ENCODE peak calls at places on chromosomes 12 and 14, in nine cellular contexts. V, A, C, M, D, K, Z, I and Q are unnamed samples.

GRCh38 chr14:56294125-56294524 is 175.9 kb downstream of the PELI2 start:
- DNase-seq in Z (no peak), M (no peak), D (no peak), C (no peak), I (no peak), V (no peak), K (no peak), A (peak), Q (no peak)

GRCh38 chr14:50002926-50003212 is 110.0 kb downstream of the ARF6 start:
- DNase-seq in K (no peak), C (no peak), I (no peak), M (no peak), Z (no peak), V (no peak), D (no peak), A (no peak), Q (no peak)

GRCh38 chr14:56176530-56176929 is 58.3 kb downstream of the PELI2 start:
- DNase-seq in M (no peak), D (no peak), I (no peak), Z (no peak), V (no peak), A (no peak), K (no peak), C (no peak), Q (no peak)

GRCh38 chr12:31387466-31387865 is 61.5 kb upstream of the SINHCAF start:
- DNase-seq in A (no peak), Z (no peak), D (no peak), C (no peak), V (no peak), K (no peak), I (no peak), M (no peak), Q (no peak)

GRCh38 chr12:120381752-120382419 is 12.9 kb upstream of the MSI1 start:
- DNase-seq in M (no peak), Z (no peak), K (no peak), C (no peak), D (peak), I (no peak), A (no peak), V (no peak), Q (no peak)

GRCh38 chr12:17361224-17361623 is 728.8 kb downstream of the RERGL start:
- DNase-seq in D (no peak), M (no peak), C (no peak), A (no peak), V (no peak), I (no peak), K (no peak), Z (no peak), Q (no peak)

GRCh38 chr14:35257809-35258208 is 34.4 kb upstream of the PSMA6 start:
- DNase-seq in A (no peak), K (no peak), V (no peak), C (no peak), Z (no peak), I (no peak), D (no peak), M (no peak), Q (no peak)

GRCh38 chr14:80200093-80200492 is 11.2 kb downstream of the DIO2 start:
- DNase-seq in C (no peak), K (no peak), A (no peak), Z (no peak), M (no peak), V (no peak), D (no peak), I (no peak), Q (no peak)

GRCh38 chr12:57632369-57632897 is 568 bp downstream of the B4GALNT1 start:
- DNase-seq in A (no peak), K (peak), V (no peak), C (no peak), Z (no peak), I (no peak), D (no peak), M (no peak), Q (peak)

GRCh38 chr14:105844810-105845724 is 318.7 kb downstream of the TMEM121 start:
- DNase-seq in Z (no peak), D (no peak), V (no peak), M (peak), I (no peak), C (peak), A (no peak), K (no peak), Q (peak)

GRCh38 chr14:93023039-93023438 is 92.7 kb downstream of the ITPK1 start:
- DNase-seq in C (no peak), K (no peak), D (no peak), A (peak), Z (no peak), I (no peak), V (no peak), M (no peak), Q (no peak)

GRCh38 chr12:54207539-54208267 is 18.9 kb upstream of the SMUG1 start:
- DNase-seq in I (peak), K (peak), C (peak), Z (peak), V (peak), A (peak), M (peak), D (no peak), Q (peak)

GRCh38 chr12:31849090-31849687 is 110.0 kb upstream of the RESF1 start:
- DNase-seq in I (no peak), M (no peak), C (no peak), V (no peak), D (no peak), K (no peak), Z (no peak), A (peak), Q (no peak)

GRCh38 chr14:77052281-77053044 is 24.0 kb upstream of the IRF2BPL start:
- DNase-seq in Z (no peak), V (no peak), C (no peak), K (peak), A (no peak), M (peak), D (no peak), I (no peak), Q (peak)

GRCh38 chr14:87432698-87433097 is 560.3 kb downstream of the GALC start:
- DNase-seq in M (no peak), C (no peak), D (no peak), Z (no peak), K (no peak), I (no peak), A (no peak), V (no peak), Q (no peak)

GRCh38 chr14:68476965-68477455 is 315.9 kb downstream of the ZFP36L1 start:
- DNase-seq in A (no peak), Z (no peak), V (no peak), D (no peak), I (no peak), M (no peak), K (no peak), C (no peak), Q (no peak)

GRCh38 chr12:64323476-64324225 is 66.9 kb downstream of the C12orf56 start:
- DNase-seq in A (no peak), M (no peak), D (no peak), K (no peak), I (no peak), V (no peak), C (no peak), Z (no peak), Q (no peak)

GRCh38 chr12:105083041-105083440 is 1.2 kb downstream of the ALDH1L2 start:
- DNase-seq in K (no peak), Z (no peak), I (no peak), V (no peak), M (no peak), D (no peak), C (no peak), A (no peak), Q (no peak)

GRCh38 chr14:24734917-24735500 is 101.0 kb upstream of the GZMB start:
- DNase-seq in V (no peak), D (peak), I (peak), M (no peak), K (no peak), Z (no peak), C (no peak), A (peak), Q (no peak)

DNA sequence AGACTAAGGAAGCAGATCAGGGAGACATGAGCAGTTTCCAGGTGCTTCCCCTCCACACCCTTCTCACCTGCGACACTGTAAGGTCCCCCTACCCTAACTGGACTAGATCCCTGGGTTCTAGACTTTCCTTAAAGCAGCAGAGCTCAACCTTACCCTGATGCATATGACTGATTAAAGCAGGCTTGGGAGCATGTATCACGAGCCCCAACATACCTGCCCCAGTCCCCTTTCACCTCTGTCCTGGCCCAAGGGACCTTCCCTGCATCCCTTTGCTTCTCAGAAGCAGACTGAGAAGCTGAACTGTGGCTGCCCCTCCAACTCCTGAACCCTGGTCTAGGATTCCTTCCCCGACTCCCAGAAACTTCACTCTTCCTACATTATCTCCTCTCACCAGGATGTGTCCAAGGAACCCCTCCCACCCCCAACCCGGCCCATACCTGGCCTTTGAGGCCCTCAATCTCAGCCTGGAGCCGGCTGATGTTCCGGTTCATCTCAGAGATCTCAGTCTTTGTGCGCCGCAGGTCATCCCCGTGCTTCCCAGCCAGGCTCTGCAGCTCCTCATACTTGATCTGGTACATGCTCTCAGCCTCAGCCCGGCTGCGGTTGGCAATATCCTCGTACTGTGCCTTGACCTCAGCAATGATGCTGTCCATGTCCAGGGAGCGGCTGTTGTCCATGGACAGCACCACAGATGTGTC is 5.4 kb downstream of the KRT8 start:
- DNase-seq in D (no peak), I (no peak), K (no peak), Z (no peak), C (no peak), M (no peak), V (no peak), A (no peak), Q (no peak)
- H3K27ac ChIP-seq in D (no peak), I (no peak), K (no peak), Z (no peak), C (no peak), M (no peak), V (no peak), A (no peak), Q (no peak)

GRCh38 chr12:95882080-95882479 is 23.3 kb downstream of the SNRPF start:
- DNase-seq in Z (no peak), K (no peak), D (no peak), V (no peak), C (no peak), A (no peak), I (no peak), M (no peak), Q (no peak)
- H3K27ac ChIP-seq in Z (no peak), K (no peak), D (peak), V (no peak), C (no peak), A (no peak), I (no peak), M (no peak), Q (no peak)

GRCh38 chr14:96119947-96120346 is 80.8 kb downstream of the C14orf132 start:
- DNase-seq in M (no peak), I (no peak), D (no peak), C (no peak), K (no peak), V (no peak), Z (no peak), A (no peak), Q (no peak)

GRCh38 chr14:96114002-96114401 is 74.8 kb downstream of the C14orf132 start:
- DNase-seq in C (no peak), Z (no peak), A (no peak), K (no peak), V (no peak), I (no peak), D (no peak), M (no peak), Q (no peak)

GRCh38 chr14:96117997-96118790 is 79.0 kb downstream of the C14orf132 start:
- DNase-seq in D (no peak), K (no peak), C (no peak), M (no peak), A (no peak), I (no peak), Z (no peak), V (no peak), Q (no peak)

GRCh38 chr14:96120392-96120791 is 81.2 kb downstream of the C14orf132 start:
- DNase-seq in A (no peak), I (no peak), Z (no peak), M (no peak), V (no peak), C (no peak), D (no peak), K (no peak), Q (no peak)

DNA sequence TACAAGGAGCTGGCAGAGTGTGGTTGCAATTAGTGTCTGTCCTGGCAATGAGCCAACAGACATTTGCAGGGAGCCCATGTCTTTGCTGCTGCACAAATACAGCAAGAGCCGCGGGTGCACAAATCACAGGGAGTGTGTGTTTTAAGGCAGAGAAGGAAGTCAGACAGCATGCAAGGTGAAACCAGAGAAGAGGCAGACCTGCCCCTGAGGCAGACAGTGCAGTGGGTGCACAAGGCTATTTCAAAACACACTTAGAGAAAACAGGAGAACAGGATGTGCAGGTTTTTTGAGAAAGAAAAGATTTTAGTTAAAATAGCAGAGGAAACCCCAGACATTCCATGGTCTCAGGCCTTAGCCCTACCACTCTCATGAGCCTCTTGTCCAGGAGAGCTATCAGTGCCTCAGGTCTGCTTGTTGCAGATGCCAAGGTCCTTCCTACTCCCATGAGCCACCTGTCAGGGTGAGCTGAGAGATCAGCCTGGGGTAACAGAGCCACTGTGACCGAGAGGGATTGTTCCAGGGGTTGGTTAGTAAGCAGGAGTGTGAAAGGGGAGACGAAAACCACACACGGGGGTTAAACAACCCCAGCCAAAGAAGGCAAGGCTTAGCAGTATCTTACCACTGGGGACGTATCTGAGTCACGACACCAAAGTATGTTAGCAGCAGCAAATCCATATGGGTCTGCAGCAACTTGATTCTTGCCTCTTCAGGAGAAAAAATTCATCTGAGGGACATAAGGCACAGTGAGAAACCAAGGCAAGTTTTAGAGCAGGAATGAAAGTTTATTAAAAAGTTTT is 78.1 kb downstream of the C14orf132 start:
- DNase-seq in Z (no peak), C (no peak), D (no peak), K (no peak), M (no peak), A (no peak), I (no peak), V (no peak), Q (no peak)
- H3K27ac ChIP-seq in Z (no peak), C (no peak), D (peak), K (no peak), M (no peak), A (no peak), I (no peak), V (no peak), Q (no peak)

DNA sequence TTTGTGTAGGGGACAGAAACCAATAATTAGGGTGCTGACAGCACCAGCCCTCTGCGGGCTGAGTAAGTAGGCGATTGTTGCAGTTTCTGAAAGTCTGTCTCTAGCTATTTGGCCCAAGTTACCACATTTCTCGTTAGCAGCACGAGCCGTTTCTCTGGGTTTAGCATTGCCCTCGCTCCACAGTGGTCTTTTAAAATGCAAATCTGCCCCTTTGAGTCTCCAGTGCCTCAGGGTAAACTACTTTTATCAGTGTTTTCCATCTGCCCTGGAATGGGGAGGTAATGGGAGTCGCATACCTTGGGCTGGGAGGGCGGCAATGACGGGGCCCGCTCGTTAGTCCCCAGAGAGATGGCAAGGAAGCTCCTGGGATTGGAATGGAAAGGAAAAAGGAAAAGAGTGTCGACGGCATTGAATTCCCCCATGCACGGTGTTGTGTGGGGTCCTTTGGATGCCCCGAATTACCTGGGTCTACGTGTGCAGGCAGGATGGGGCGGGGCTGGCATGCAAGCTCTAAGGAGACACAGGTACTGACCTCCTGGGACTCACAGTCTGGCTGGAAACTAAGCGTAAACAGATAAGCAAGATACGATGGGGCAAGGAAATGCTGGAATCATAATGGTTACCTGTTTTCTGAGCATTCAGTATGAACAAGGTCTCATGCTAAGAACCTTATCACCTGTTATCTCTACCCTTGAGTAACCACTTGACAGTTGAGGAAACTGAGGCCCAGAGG is 131.8 kb upstream of the MAP1LC3B2 start:
- DNase-seq in Z (no peak), I (no peak), M (no peak), K (no peak), A (no peak), D (no peak), V (no peak), C (no peak), Q (no peak)
- H3K27ac ChIP-seq in Z (peak), I (no peak), M (peak), K (no peak), A (no peak), D (no peak), V (no peak), C (no peak), Q (no peak)

DNA sequence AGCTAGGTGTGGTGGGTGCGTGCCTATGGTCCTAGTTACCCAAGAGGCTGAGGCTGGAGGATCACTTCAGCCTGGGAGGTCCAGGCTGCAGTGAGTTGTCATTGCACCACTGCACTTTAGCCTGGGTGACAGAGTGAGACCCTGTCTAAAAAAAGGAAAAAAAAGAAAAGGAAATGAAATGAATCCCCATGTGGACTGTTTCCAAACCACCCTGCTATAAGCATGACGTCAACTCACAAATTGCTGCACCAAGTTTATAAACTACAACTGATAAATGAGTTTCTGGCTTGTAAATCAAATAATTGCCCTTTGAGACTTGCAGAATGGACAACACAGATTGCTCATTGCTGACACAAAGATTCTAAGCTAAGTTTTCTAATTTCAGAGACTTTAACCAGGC is 51.0 kb upstream of the STK38L start:
- DNase-seq in K (no peak), D (peak), Z (no peak), A (no peak), V (no peak), M (no peak), C (no peak), I (no peak), Q (no peak)
- H3K27ac ChIP-seq in K (peak), D (no peak), Z (peak), A (no peak), V (no peak), M (peak), C (no peak), I (peak), Q (peak)

GRCh38 chr14:102183922-102184677 is 44.4 kb downstream of the WDR20 start:
- DNase-seq in C (no peak), D (no peak), Z (no peak), K (no peak), A (peak), I (no peak), V (no peak), M (no peak), Q (no peak)
- H3K27ac ChIP-seq in C (no peak), D (no peak), Z (no peak), K (no peak), A (no peak), I (no peak), V (no peak), M (no peak), Q (no peak)

DNA sequence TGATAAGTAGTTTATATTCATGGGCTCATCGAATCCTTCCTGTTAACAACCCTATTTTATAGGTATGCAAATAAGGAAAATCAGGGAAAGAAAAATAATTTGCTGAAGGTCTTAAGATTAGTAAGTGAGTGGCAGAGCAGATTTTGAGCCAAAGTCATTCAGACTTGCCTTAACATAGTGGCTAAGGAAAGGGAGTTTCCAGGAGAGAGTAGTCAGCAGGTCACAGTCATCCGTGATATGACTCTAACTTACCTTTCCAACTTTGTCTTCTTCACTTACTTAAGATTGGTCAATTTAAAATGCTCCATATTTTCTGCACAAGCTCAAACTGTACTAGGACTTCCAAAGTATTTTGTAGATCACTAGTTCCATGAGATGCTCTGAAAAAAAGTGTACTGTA is 46.6 kb downstream of the AKAP6 start:
- DNase-seq in V (no peak), K (no peak), A (no peak), C (no peak), D (no peak), M (no peak), I (no peak), Z (no peak), Q (no peak)
- H3K27ac ChIP-seq in V (no peak), K (no peak), A (no peak), C (no peak), D (no peak), M (no peak), I (no peak), Z (no peak), Q (no peak)

DNA sequence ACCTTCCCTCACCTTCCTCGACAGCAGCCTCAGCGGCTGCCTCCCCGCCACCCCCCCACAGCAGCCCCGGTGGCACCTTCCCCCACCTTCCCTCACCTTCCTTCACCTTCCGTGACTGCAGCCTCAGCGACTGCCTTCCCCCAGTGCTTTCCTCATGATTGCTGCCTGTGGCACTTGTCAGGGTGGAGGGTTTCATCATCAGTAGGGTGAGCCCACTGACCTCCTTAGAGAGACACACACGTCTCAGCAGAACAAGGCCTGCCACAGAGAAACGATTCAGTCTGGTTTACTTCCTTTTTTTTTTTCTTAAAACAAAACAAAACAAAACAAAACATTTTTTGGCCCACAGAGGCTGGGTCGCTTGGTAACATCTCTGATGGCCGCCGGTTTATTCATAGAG is 75.0 kb downstream of the EP400 start:
- DNase-seq in M (peak), D (no peak), Z (no peak), V (no peak), C (no peak), I (no peak), A (no peak), K (no peak), Q (no peak)
- H3K27ac ChIP-seq in M (no peak), D (no peak), Z (no peak), V (no peak), C (no peak), I (no peak), A (no peak), K (no peak), Q (no peak)

GRCh38 chr12:19971396-19971802 is 396.9 kb upstream of the PDE3A start:
- DNase-seq in I (no peak), D (no peak), K (no peak), V (no peak), A (no peak), Z (no peak), M (no peak), C (no peak), Q (no peak)
- H3K27ac ChIP-seq in I (no peak), D (no peak), K (no peak), V (no peak), A (no peak), Z (no peak), M (peak), C (no peak), Q (peak)